ENCODE peak calls at places on chromosome 5, in six cellular contexts. B, T, K, V, U and M are unnamed samples.

GRCh38 chr5:58671155-58671554 is 88.3 kb downstream of the RAB3C start:
- DNase-seq in B (no peak), T (no peak), K (no peak), V (no peak), U (no peak), M (no peak)

GRCh38 chr5:1961304-1961946 is 78.7 kb upstream of the IRX4 start:
- DNase-seq in B (no peak), T (no peak), K (no peak), V (no peak), U (no peak), M (no peak)

GRCh38 chr5:66810747-66811355 is 214.7 kb downstream of the MAST4 start:
- DNase-seq in B (no peak), T (no peak), K (no peak), V (no peak), U (no peak), M (no peak)

GRCh38 chr5:100464418-100464817 is 70.8 kb upstream of the FAM174A start:
- DNase-seq in B (no peak), T (peak), K (no peak), V (no peak), U (no peak), M (no peak)

GRCh38 chr5:55650391-55650790 is 61.7 kb downstream of the SLC38A9 start:
- DNase-seq in B (no peak), T (peak), K (no peak), V (no peak), U (no peak), M (peak)

GRCh38 chr5:79849486-79850315 is 141.4 kb downstream of the MTX3 start:
- DNase-seq in B (no peak), T (no peak), K (no peak), V (no peak), U (no peak), M (no peak)

GRCh38 chr5:15601853-15602252 is 101.9 kb downstream of the FBXL7 start:
- DNase-seq in B (no peak), T (no peak), K (no peak), V (no peak), U (no peak), M (no peak)

GRCh38 chr5:175747539-175748060 is 89.7 kb downstream of the HRH2 start:
- DNase-seq in B (no peak), T (no peak), K (no peak), V (no peak), U (no peak), M (no peak)

GRCh38 chr5:74892921-74893320 is 26.7 kb upstream of the FAM169A start:
- DNase-seq in B (no peak), T (no peak), K (no peak), V (no peak), U (no peak), M (no peak)

GRCh38 chr5:164475339-164475977 is 970.0 kb downstream of the MAT2B start:
- DNase-seq in B (peak), T (peak), K (no peak), V (peak), U (peak), M (peak)

GRCh38 chr5:179256229-179257189 is 88.8 kb downstream of the ADAMTS2 start:
- DNase-seq in B (no peak), T (no peak), K (no peak), V (no peak), U (no peak), M (no peak)

GRCh38 chr5:160198148-160198545 is 31.2 kb upstream of the FABP6 start:
- DNase-seq in B (no peak), T (no peak), K (peak), V (no peak), U (no peak), M (no peak)

GRCh38 chr5:131382407-131383395 is 118.8 kb downstream of the CDC42SE2 start:
- DNase-seq in B (no peak), T (peak), K (no peak), V (peak), U (peak), M (peak)

GRCh38 chr5:78624011-78624541 is 24.5 kb downstream of the LHFPL2 start:
- DNase-seq in B (no peak), T (no peak), K (no peak), V (no peak), U (no peak), M (no peak)

GRCh38 chr5:90939208-90939607 is 380.6 kb downstream of the ADGRV1 start:
- DNase-seq in B (no peak), T (no peak), K (no peak), V (no peak), U (no peak), M (no peak)

GRCh38 chr5:1542011-1542410 is 18.3 kb upstream of the LPCAT1 start:
- DNase-seq in B (no peak), T (no peak), K (no peak), V (no peak), U (no peak), M (no peak)

GRCh38 chr5:144191998-144192397 is 21.3 kb downstream of the KCTD16 start:
- DNase-seq in B (no peak), T (peak), K (no peak), V (peak), U (peak), M (peak)

GRCh38 chr5:175325681-175326080 is 118.3 kb downstream of the DRD1 start:
- DNase-seq in B (no peak), T (peak), K (no peak), V (peak), U (no peak), M (no peak)

GRCh38 chr5:42858709-42859108 is 47.0 kb upstream of the SELENOP start:
- DNase-seq in B (no peak), T (no peak), K (peak), V (no peak), U (no peak), M (peak)

GRCh38 chr5:93158841-93159240 is 422.2 kb downstream of the NR2F1-AS1 start:
- DNase-seq in B (no peak), T (no peak), K (no peak), V (no peak), U (no peak), M (no peak)

GRCh38 chr5:133977858-133978257 is 9.4 kb upstream of the C5orf15 start:
- DNase-seq in B (no peak), T (peak), K (no peak), V (no peak), U (no peak), M (peak)

GRCh38 chr5:109192543-109193281 is 217.1 kb downstream of the PJA2 start:
- DNase-seq in B (no peak), T (no peak), K (no peak), V (no peak), U (no peak), M (no peak)

GRCh38 chr5:54902817-54903473 is 82.4 kb downstream of the ESM1 start:
- DNase-seq in B (no peak), T (peak), K (no peak), V (no peak), U (no peak), M (no peak)